ENCODE peak calls at places on chromosomes 6 and 20, in four cellular contexts. One of them, this sample, is unnamed.

GRCh38 chr6:14207493-14207892 is 89.9 kb downstream of the CD83 start:
- DNase-seq in thoracic aorta: no peak
- DNase-seq in cardiac fibroblast: no peak
- DNase-seq in fibroblast of pulmonary artery: no peak
- DNase-seq in this sample: no peak

GRCh38 chr20:5353624-5354496 is 37.1 kb upstream of the PROKR2 start:
- DNase-seq in thoracic aorta: no peak
- DNase-seq in cardiac fibroblast: peak
- DNase-seq in fibroblast of pulmonary artery: peak
- DNase-seq in this sample: peak

GRCh38 chr20:50151034-50151743 is 2.3 kb downstream of the PEDS1 start:
- DNase-seq in thoracic aorta: no peak
- DNase-seq in cardiac fibroblast: no peak
- DNase-seq in fibroblast of pulmonary artery: no peak
- DNase-seq in this sample: no peak

GRCh38 chr6:149181304-149181703 is 136.2 kb upstream of the TAB2 start:
- DNase-seq in thoracic aorta: no peak
- DNase-seq in cardiac fibroblast: no peak
- DNase-seq in fibroblast of pulmonary artery: no peak
- DNase-seq in this sample: no peak

GRCh38 chr20:19056909-19057308 is 155.5 kb upstream of the SLC24A3 start:
- DNase-seq in thoracic aorta: no peak
- DNase-seq in cardiac fibroblast: no peak
- DNase-seq in fibroblast of pulmonary artery: no peak
- DNase-seq in this sample: no peak

GRCh38 chr6:43216200-43216599 is 13.1 kb downstream of the DNPH1 start:
- DNase-seq in thoracic aorta: no peak
- DNase-seq in cardiac fibroblast: no peak
- DNase-seq in fibroblast of pulmonary artery: no peak
- DNase-seq in this sample: no peak

GRCh38 chr6:31400467-31401289 is 2.7 kb upstream of the MICA start:
- DNase-seq in thoracic aorta: no peak
- DNase-seq in cardiac fibroblast: peak
- DNase-seq in fibroblast of pulmonary artery: peak
- DNase-seq in this sample: no peak

GRCh38 chr20:23415958-23416583 is 5.2 kb downstream of the NAPB start:
- DNase-seq in thoracic aorta: no peak
- DNase-seq in cardiac fibroblast: no peak
- DNase-seq in fibroblast of pulmonary artery: no peak
- DNase-seq in this sample: no peak

GRCh38 chr6:150686566-150686965 is 86.9 kb downstream of the PLEKHG1 start:
- DNase-seq in thoracic aorta: no peak
- DNase-seq in cardiac fibroblast: no peak
- DNase-seq in fibroblast of pulmonary artery: no peak
- DNase-seq in this sample: no peak
- TF ChIP-seq CTCF in thoracic aorta: no peak
- TF ChIP-seq CTCF in cardiac fibroblast: no peak
- TF ChIP-seq CTCF in fibroblast of pulmonary artery: no peak
- TF ChIP-seq CTCF in this sample: no peak

DNA sequence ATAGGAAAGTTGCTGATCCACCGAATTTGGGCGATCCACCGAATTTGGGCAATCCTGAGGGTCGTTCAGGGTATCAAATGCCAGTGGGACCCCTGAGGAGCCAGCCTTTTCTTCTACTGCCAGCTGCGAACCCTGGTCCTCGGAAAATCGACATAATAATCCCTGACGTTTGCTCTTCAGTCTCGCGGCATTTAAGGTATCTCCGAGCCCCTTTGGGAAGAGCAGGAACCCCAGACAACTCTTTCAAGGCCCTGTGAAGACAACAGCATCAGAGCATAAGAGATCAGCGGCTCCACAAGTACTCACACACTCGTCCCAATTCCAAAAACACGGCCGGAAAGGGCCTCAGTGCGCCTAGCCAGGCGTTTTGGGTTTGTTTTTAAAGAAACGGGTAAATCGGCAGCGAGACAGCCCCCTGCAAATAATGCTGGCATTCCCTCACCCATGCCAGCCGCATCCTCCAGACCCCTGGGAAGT is 998 bp downstream of the SIM1 start:
- DNase-seq in thoracic aorta: no peak
- DNase-seq in cardiac fibroblast: no peak
- DNase-seq in fibroblast of pulmonary artery: no peak
- DNase-seq in this sample: no peak
- H3K4me3 ChIP-seq in thoracic aorta: peak
- H3K4me3 ChIP-seq in cardiac fibroblast: no peak
- H3K4me3 ChIP-seq in fibroblast of pulmonary artery: no peak
- H3K4me3 ChIP-seq in this sample: no peak

GRCh38 chr6:147974376-147974775 is 368.3 kb upstream of the SASH1 start:
- DNase-seq in thoracic aorta: no peak
- DNase-seq in cardiac fibroblast: peak
- DNase-seq in fibroblast of pulmonary artery: peak
- DNase-seq in this sample: peak

GRCh38 chr6:147972436-147972835 is 370.2 kb upstream of the SASH1 start:
- DNase-seq in thoracic aorta: no peak
- DNase-seq in cardiac fibroblast: no peak
- DNase-seq in fibroblast of pulmonary artery: no peak
- DNase-seq in this sample: no peak

GRCh38 chr6:147973806-147974205 is 368.8 kb upstream of the SASH1 start:
- DNase-seq in thoracic aorta: no peak
- DNase-seq in cardiac fibroblast: no peak
- DNase-seq in fibroblast of pulmonary artery: no peak
- DNase-seq in this sample: no peak

GRCh38 chr6:147970970-147971369 is 371.7 kb upstream of the SASH1 start:
- DNase-seq in thoracic aorta: no peak
- DNase-seq in cardiac fibroblast: peak
- DNase-seq in fibroblast of pulmonary artery: peak
- DNase-seq in this sample: no peak
- TF ChIP-seq CTCF in thoracic aorta: no peak
- TF ChIP-seq CTCF in cardiac fibroblast: no peak
- TF ChIP-seq CTCF in fibroblast of pulmonary artery: peak
- TF ChIP-seq CTCF in this sample: peak

GRCh38 chr20:32510601-32511357 is 74.4 kb downstream of the NOL4L start:
- DNase-seq in thoracic aorta: no peak
- DNase-seq in cardiac fibroblast: no peak
- DNase-seq in fibroblast of pulmonary artery: no peak
- DNase-seq in this sample: no peak

GRCh38 chr20:32509639-32510066 is 75.5 kb downstream of the NOL4L start:
- DNase-seq in thoracic aorta: no peak
- DNase-seq in cardiac fibroblast: no peak
- DNase-seq in fibroblast of pulmonary artery: no peak
- DNase-seq in this sample: no peak

GRCh38 chr20:32508775-32509119 is 76.4 kb downstream of the NOL4L start:
- DNase-seq in thoracic aorta: no peak
- DNase-seq in cardiac fibroblast: no peak
- DNase-seq in fibroblast of pulmonary artery: no peak
- DNase-seq in this sample: no peak

GRCh38 chr20:32511358-32512046 is 73.6 kb downstream of the NOL4L start:
- DNase-seq in thoracic aorta: no peak
- DNase-seq in cardiac fibroblast: no peak
- DNase-seq in fibroblast of pulmonary artery: no peak
- DNase-seq in this sample: no peak

GRCh38 chr20:32510120-32510600 is 75.0 kb downstream of the NOL4L start:
- DNase-seq in thoracic aorta: no peak
- DNase-seq in cardiac fibroblast: no peak
- DNase-seq in fibroblast of pulmonary artery: no peak
- DNase-seq in this sample: no peak
- H3K4me3 ChIP-seq in thoracic aorta: no peak
- H3K4me3 ChIP-seq in cardiac fibroblast: no peak
- H3K4me3 ChIP-seq in fibroblast of pulmonary artery: no peak
- H3K4me3 ChIP-seq in this sample: no peak

DNA sequence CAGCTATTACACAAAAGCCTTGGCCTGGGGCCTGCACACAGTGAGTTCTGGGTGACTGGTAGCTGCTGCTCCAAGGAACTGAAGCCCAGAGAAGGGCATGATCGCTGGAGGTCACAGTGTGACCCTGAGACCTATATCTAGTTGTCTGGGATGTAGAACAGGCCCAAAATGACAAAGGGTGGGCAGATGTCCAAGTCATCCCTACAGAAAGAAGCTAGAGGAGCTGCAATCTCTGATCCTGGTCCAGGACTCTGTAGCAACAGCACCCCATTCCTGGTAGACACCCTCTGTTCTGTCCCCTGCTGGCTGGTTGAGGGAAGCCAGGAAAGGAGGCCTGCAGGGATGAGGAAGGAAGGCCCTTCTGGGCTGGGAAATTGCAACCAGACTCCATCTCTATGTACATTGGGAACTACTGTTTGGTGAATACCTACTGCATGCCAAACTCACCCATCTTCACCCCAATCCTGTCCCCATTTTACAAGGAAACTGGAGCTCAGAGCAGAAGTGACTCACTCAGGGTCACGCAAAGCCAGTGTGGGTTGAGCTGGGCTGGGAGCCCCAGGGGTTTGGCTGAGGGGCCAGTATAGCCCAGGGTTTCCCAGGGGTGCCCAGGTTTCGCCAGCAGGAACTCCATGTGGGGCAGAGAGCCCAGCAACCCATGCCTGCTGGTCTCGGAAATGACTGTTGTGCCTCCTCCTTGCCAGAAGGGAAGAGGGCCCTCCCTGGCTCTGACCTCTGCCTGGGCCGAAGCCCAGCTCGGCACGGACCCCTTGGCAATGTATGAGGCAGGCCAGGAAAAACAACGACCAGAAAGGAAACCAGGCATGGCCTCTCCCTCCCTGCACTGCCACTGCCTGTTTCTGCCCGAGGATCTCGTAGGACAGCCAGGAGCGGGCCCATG is 44.9 kb upstream of the TLDC2 start:
- DNase-seq in thoracic aorta: peak
- DNase-seq in cardiac fibroblast: peak
- DNase-seq in fibroblast of pulmonary artery: peak
- DNase-seq in this sample: peak
- TF ChIP-seq CTCF in thoracic aorta: peak
- TF ChIP-seq CTCF in cardiac fibroblast: peak
- TF ChIP-seq CTCF in fibroblast of pulmonary artery: peak
- TF ChIP-seq CTCF in this sample: peak

GRCh38 chr20:38432292-38432691 is 2.8 kb downstream of the SNHG17 start:
- DNase-seq in thoracic aorta: no peak
- DNase-seq in cardiac fibroblast: no peak
- DNase-seq in fibroblast of pulmonary artery: no peak
- DNase-seq in this sample: no peak

GRCh38 chr20:38434770-38435554 is at the start of gene SNHG17:
- DNase-seq in thoracic aorta: peak
- DNase-seq in cardiac fibroblast: peak
- DNase-seq in fibroblast of pulmonary artery: peak
- DNase-seq in this sample: peak

GRCh38 chr20:38435555-38435939 is 419 bp upstream of the SNHG17 start:
- DNase-seq in thoracic aorta: no peak
- DNase-seq in cardiac fibroblast: peak
- DNase-seq in fibroblast of pulmonary artery: peak
- DNase-seq in this sample: peak

GRCh38 chr20:38434310-38434741 is 802 bp downstream of the SNHG17 start:
- DNase-seq in thoracic aorta: no peak
- DNase-seq in cardiac fibroblast: peak
- DNase-seq in fibroblast of pulmonary artery: peak
- DNase-seq in this sample: no peak

DNA sequence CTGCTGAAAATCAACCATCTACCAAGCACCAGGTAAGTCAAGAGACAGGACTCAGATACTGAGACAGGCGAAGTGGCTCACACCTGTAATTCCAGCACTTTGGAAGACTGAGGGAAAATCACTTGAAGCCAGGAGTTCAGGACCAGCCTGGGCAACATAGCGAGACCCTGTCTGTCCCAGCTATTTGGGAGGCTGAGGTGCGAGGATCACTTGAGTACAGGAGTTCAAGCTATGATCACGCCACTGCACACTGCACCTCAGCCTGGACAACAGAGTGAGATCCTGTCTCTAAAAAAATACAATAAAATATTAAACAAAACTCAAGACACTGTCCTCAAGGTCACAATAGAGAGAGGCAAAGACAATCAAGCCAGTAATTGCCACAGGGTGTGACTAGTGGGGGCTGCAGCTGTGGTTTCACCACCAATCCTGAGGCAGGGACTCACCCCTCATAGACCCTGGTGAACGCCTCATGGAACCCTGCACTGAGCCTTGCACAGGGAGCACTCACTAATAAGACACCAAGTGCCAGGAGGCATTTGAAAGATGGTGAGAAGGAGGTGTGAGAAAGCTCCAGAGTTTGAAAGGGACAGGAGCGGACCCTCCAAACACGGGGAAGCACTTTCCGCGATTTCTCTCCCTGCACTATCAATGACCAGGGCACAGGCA is 1.7 kb downstream of the SNHG17 start:
- DNase-seq in thoracic aorta: no peak
- DNase-seq in cardiac fibroblast: no peak
- DNase-seq in fibroblast of pulmonary artery: no peak
- DNase-seq in this sample: no peak
- H3K4me3 ChIP-seq in thoracic aorta: peak
- H3K4me3 ChIP-seq in cardiac fibroblast: peak
- H3K4me3 ChIP-seq in fibroblast of pulmonary artery: peak
- H3K4me3 ChIP-seq in this sample: peak

GRCh38 chr6:37974381-37974780 is 154.9 kb downstream of the ZFAND3 start:
- DNase-seq in thoracic aorta: no peak
- DNase-seq in cardiac fibroblast: no peak
- DNase-seq in fibroblast of pulmonary artery: no peak
- DNase-seq in this sample: no peak
- TF ChIP-seq CTCF in thoracic aorta: no peak
- TF ChIP-seq CTCF in cardiac fibroblast: no peak
- TF ChIP-seq CTCF in fibroblast of pulmonary artery: no peak
- TF ChIP-seq CTCF in this sample: no peak

GRCh38 chr20:37901280-37901666 is 1.7 kb upstream of the VSTM2L start:
- DNase-seq in thoracic aorta: no peak
- DNase-seq in cardiac fibroblast: no peak
- DNase-seq in fibroblast of pulmonary artery: peak
- DNase-seq in this sample: no peak

GRCh38 chr20:37903317-37904007 is 535 bp downstream of the VSTM2L start:
- DNase-seq in thoracic aorta: no peak
- DNase-seq in cardiac fibroblast: no peak
- DNase-seq in fibroblast of pulmonary artery: no peak
- DNase-seq in this sample: no peak

GRCh38 chr20:37904008-37904675 is 1.2 kb downstream of the VSTM2L start:
- DNase-seq in thoracic aorta: no peak
- DNase-seq in cardiac fibroblast: no peak
- DNase-seq in fibroblast of pulmonary artery: no peak
- DNase-seq in this sample: no peak

GRCh38 chr20:37901667-37902503 is 1.0 kb upstream of the VSTM2L start:
- DNase-seq in thoracic aorta: no peak
- DNase-seq in cardiac fibroblast: peak
- DNase-seq in fibroblast of pulmonary artery: peak
- DNase-seq in this sample: peak

DNA sequence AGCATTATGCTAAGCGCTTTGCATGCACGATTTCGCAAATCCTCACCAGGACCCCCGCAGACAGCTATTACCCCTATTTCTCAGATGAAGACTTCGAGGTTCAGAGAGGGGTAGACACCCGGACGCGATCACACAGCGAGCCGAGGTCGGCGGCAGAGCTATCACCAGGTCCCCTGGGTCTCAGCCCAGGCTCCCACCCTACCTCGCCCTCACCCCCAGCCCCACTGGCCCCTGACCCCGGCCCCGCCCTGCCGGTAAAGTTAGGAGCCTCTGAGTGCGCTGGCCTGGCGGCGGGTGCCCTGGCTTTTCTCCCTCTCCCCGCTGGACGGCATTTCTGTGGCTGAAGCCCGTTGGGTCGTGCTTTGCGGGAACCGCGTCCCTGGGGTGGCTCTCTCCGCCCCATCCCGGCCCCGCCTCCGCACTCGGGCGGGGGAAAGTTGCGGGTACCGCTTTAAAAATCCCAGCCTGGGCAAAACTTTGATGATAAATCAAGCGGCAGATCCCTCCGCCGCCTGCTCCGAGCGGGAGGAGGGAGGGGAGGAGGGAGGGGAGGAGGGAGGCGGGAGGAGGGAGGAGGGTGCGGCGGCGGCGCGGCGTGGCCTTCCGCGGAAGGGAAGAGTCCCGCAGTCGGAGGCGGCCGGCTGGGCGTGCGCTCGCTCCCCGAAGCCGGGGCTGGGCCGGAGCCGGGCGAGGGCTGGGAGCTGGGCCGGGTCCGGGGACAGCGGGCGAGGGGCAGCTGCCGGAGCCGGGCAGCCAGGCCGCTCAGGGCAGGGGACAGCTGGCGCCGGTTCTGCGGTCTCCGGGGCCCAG is at the start of gene VSTM2L:
- DNase-seq in thoracic aorta: no peak
- DNase-seq in cardiac fibroblast: peak
- DNase-seq in fibroblast of pulmonary artery: peak
- DNase-seq in this sample: peak
- H3K4me3 ChIP-seq in thoracic aorta: peak
- H3K4me3 ChIP-seq in cardiac fibroblast: peak
- H3K4me3 ChIP-seq in fibroblast of pulmonary artery: peak
- H3K4me3 ChIP-seq in this sample: peak